ENCODE peak calls at places on chromosomes 4 and X, in six cellular contexts. N is endodermal cell; F is lower lobe of right lung; K is suprapubic skin; H is CD8-positive, alpha-beta T cell; P is uterus. J is an unnamed sample.

GRCh38 chrX:54492340-54492739 is 3.7 kb downstream of the FGD1 start:
- DNase-seq in N (no peak), F (no peak), K (no peak), H (no peak), P (peak; percentile 31), J (no peak)

GRCh38 chrX:10722804-10723364 is 102.5 kb upstream of the MID1 start:
- DNase-seq in N (peak; percentile 86), F (no peak), K (peak; percentile 72), H (no peak), P (peak; percentile 84), J (no peak)

GRCh38 chrX:68686684-68687045 is 39.2 kb downstream of the STARD8 start:
- DNase-seq in N (no peak), F (peak; percentile 53), K (no peak), H (no peak), P (peak; percentile 61), J (no peak)

GRCh38 chrX:30713061-30713525 is 59.9 kb downstream of the GK start:
- DNase-seq in N (peak; percentile 79), F (peak; percentile 46), K (no peak), H (no peak), P (peak; percentile 21), J (peak; percentile 41)

GRCh38 chr4:61445374-61446063 is 245.4 kb downstream of the ADGRL3 start:
- DNase-seq in N (no peak), F (no peak), K (no peak), H (no peak), P (no peak), J (no peak)

GRCh38 chr4:149166365-149166764 is 649.3 kb downstream of the IQCM start:
- DNase-seq in N (no peak), F (no peak), K (no peak), H (no peak), P (no peak), J (no peak)

GRCh38 chr4:14607001-14607400 is 395.3 kb upstream of the CPEB2 start:
- DNase-seq in N (no peak), F (no peak), K (no peak), H (no peak), P (no peak), J (no peak)

GRCh38 chr4:147060171-147060931 is 114.7 kb upstream of the TTC29 start:
- DNase-seq in N (no peak), F (no peak), K (no peak), H (no peak), P (no peak), J (no peak)

GRCh38 chrX:43969504-43970501 is 3.4 kb downstream of the NDP start:
- DNase-seq in N (peak; percentile 54), F (no peak), K (no peak), H (no peak), P (peak; percentile 39), J (no peak)

GRCh38 chr4:69760455-69760854 is at the start of gene SULT1B1:
- DNase-seq in N (no peak), F (peak; percentile 49), K (no peak), H (peak; percentile 40), P (no peak), J (no peak)

GRCh38 chr4:100869266-100869665 is 351.4 kb upstream of the EMCN start:
- DNase-seq in N (no peak), F (no peak), K (no peak), H (no peak), P (no peak), J (no peak)

GRCh38 chr4:2937146-2937857 is 25.9 kb downstream of the NOP14 start:
- DNase-seq in N (peak; percentile 78), F (peak; percentile 87), K (peak; percentile 82), H (no peak), P (no peak), J (peak; percentile 91)

GRCh38 chr4:168995537-168996295 is 14.3 kb downstream of the CBR4 start:
- DNase-seq in N (no peak), F (no peak), K (no peak), H (no peak), P (no peak), J (no peak)

GRCh38 chr4:152408514-152409327 is 127.2 kb downstream of the FBXW7 start:
- DNase-seq in N (no peak), F (no peak), K (no peak), H (no peak), P (no peak), J (no peak)

GRCh38 chr4:7423391-7423790 is 11.3 kb downstream of the PSAPL1 start:
- DNase-seq in N (no peak), F (no peak), K (peak; percentile 49), H (no peak), P (no peak), J (peak; percentile 9)

GRCh38 chr4:177453116-177453515 is 10.9 kb upstream of the AGA start:
- DNase-seq in N (no peak), F (no peak), K (no peak), H (no peak), P (no peak), J (no peak)

GRCh38 chr4:40990202-40990898 is 224.0 kb downstream of the APBB2 start:
- DNase-seq in N (no peak), F (no peak), K (no peak), H (no peak), P (no peak), J (no peak)

GRCh38 chr4:99921174-99921573 is 25.2 kb downstream of the DNAJB14 start:
- DNase-seq in N (no peak), F (no peak), K (no peak), H (no peak), P (no peak), J (no peak)

GRCh38 chrX:13469963-13470679 is 99.3 kb upstream of the EGFL6 start:
- DNase-seq in N (no peak), F (no peak), K (no peak), H (no peak), P (no peak), J (no peak)

GRCh38 chr4:105140684-105141490 is 5.8 kb upstream of the TET2 start:
- DNase-seq in N (peak; percentile 62), F (no peak), K (no peak), H (peak; percentile 26), P (no peak), J (no peak)

GRCh38 chrX:77628294-77629025 is 157.6 kb downstream of the ATRX start:
- DNase-seq in N (no peak), F (no peak), K (no peak), H (no peak), P (no peak), J (no peak)

GRCh38 chr4:188781655-188782054 is 642.4 kb downstream of the TRIML1 start:
- DNase-seq in N (peak; percentile 73), F (no peak), K (no peak), H (no peak), P (no peak), J (no peak)

GRCh38 chrX:112148397-112148796 is 65.8 kb upstream of the TRPC5 start:
- DNase-seq in N (no peak), F (no peak), K (no peak), H (no peak), P (no peak), J (no peak)

GRCh38 chr4:123037809-123038208 is 115.4 kb upstream of the NUDT6 start:
- DNase-seq in N (no peak), F (no peak), K (no peak), H (no peak), P (no peak), J (no peak)

GRCh38 chrX:24396236-24396929 is 35.9 kb downstream of the SUPT20HL1 start:
- DNase-seq in N (no peak), F (no peak), K (no peak), H (no peak), P (no peak), J (no peak)

GRCh38 chrX:21847342-21847741 is 7.9 kb downstream of the MBTPS2 start:
- DNase-seq in N (no peak), F (no peak), K (no peak), H (no peak), P (no peak), J (no peak)

GRCh38 chrX:16061296-16061695 is 62.1 kb upstream of the GRPR start:
- DNase-seq in N (no peak), F (no peak), K (no peak), H (no peak), P (no peak), J (no peak)

GRCh38 chrX:153903238-153903980 is 1.1 kb upstream of the AVPR2 start:
- DNase-seq in N (peak; percentile 54), F (no peak), K (no peak), H (no peak), P (no peak), J (no peak)

GRCh38 chrX:101203782-101204351 is 15.7 kb upstream of the DRP2 start:
- DNase-seq in N (no peak), F (no peak), K (no peak), H (no peak), P (no peak), J (no peak)

GRCh38 chr4:4575284-4576211 is 33.7 kb upstream of the STX18 start:
- DNase-seq in N (peak; percentile 93), F (peak; percentile 84), K (peak; percentile 83), H (peak; percentile 44), P (peak; percentile 40), J (peak; percentile 78)
- TF ChIP-seq CTCF in N (peak; percentile 79), F (peak; percentile 58), K (peak; percentile 66), H (peak; percentile 30), P (no peak), J (peak; percentile 73)

DNA sequence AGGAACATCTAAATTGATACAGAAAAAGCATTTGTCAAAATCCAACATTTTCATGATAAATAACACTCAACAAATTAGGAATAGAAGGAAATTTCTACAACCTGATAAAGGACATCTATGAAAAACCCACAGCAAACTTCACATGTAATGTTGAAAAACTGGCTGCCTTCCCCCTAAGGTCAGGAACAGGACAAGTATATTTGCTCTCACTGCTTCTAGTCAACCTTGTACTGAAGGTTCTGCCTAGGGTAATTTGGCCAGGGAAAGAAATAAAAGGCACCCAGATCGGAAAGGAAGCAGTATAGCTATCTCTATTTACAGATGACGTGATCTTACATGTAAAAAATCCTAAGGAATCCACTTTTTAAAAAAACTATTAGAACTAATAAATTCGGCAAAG is 97.1 kb upstream of the USP9X start:
- DNase-seq in N (no peak), F (no peak), K (no peak), H (no peak), P (no peak), J (no peak)
- H3K9me3 ChIP-seq in N (no peaks in the 10 kb centered on the region), F (no peaks in the 10 kb centered on the region), K (no peaks in the 10 kb centered on the region), H (no peaks in the 10 kb centered on the region), P (no peaks in the 10 kb centered on the region), J (no peaks in the 10 kb centered on the region)

GRCh38 chrX:14529288-14529989 is at the start of gene GLRA2:
- DNase-seq in N (peak; percentile 74), F (no peak), K (no peak), H (no peak), P (no peak), J (no peak)
- H3K4me3 ChIP-seq in N (peak within 1 kb of the TSS; percentile 71), F (no peak within 1 kb of the TSS), K (peak within 1 kb of the TSS; percentile 14), H (no peak within 1 kb of the TSS), P (no peak within 1 kb of the TSS), J (no peak within 1 kb of the TSS)

DNA sequence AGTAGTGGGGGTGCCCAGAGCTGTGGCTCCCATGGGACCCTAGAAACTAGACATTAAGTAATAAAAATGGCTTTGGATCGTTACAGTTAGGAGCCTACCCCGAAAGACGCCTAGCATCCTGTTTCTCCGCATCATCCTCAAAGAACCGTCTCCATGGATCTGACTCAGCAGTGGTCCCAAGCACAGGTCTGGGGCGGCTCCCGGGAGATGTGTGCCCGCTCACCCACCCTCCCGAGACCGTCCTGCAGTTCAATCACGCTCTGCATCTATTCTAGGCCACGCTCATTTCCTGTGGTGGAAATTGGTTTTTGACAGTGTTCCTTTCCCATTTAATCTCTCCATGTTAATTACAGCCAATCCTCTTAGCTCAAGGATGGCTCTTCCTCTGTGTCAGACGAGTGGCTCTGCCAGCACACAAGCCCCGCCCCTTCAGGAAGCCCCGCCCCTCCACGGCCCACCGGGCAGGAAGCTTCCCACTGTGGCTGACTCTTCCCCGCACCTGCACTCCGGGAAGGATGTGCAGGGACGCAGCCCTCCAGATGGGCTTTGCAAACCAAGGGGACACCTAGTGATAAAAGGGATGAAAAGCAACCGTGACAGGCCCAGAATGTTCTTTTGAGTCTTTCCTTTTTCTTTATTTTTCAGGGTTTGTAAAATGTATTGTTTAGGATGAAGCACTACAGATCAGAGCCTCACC is 34.5 kb upstream of the HELT start:
- DNase-seq in N (peak; percentile 95), F (peak; percentile 70), K (no peak), H (peak; percentile 52), P (peak; percentile 40), J (peak; percentile 85)
- TF ChIP-seq CTCF in N (peak; percentile 69), F (peak; percentile 34), K (no peak), H (no peak), P (no peak), J (peak; percentile 7)